ENCODE peak calls at places on chromosomes 12 and 14, in six cellular contexts. A, H, N, X, Q and F are unnamed samples.

GRCh38 chr12:14910090-14910915 is 24.6 kb upstream of the MGP start:
- DNase-seq in A (no peak), H (peak; percentile 19), N (no peak), X (no peak), Q (no peak), F (no peak)

GRCh38 chr12:50085615-50085928 is 430 bp downstream of the SMARCD1 start:
- DNase-seq in A (no peak), H (no peak), N (no peak), X (no peak), Q (peak; percentile 4), F (no peak)

GRCh38 chr12:89461649-89462612 is 62.7 kb downstream of the GALNT4 start:
- DNase-seq in A (peak; percentile 64), H (peak; percentile 82), N (peak; percentile 47), X (peak; percentile 44), Q (no peak), F (peak; percentile 36)

GRCh38 chr14:51806624-51807023 is 53.8 kb upstream of the GNG2 start:
- DNase-seq in A (no peak), H (no peak), N (no peak), X (no peak), Q (no peak), F (no peak)

GRCh38 chr12:26319511-26319910 is 124.1 kb downstream of the SSPN start:
- DNase-seq in A (no peak), H (peak; percentile 94), N (no peak), X (peak; percentile 9), Q (no peak), F (no peak)

GRCh38 chr14:91883770-91884169 is 16.4 kb upstream of the TC2N start:
- DNase-seq in A (no peak), H (no peak), N (no peak), X (no peak), Q (no peak), F (no peak)

GRCh38 chr14:52918486-52918885 is 32.4 kb downstream of the FERMT2 start:
- DNase-seq in A (peak; percentile 33), H (peak; percentile 81), N (no peak), X (no peak), Q (peak; percentile 62), F (no peak)

GRCh38 chr14:100294213-100294962 is 11.9 kb downstream of the SLC25A29 start:
- DNase-seq in A (no peak), H (no peak), N (peak; percentile 27), X (no peak), Q (peak; percentile 23), F (no peak)

GRCh38 chr12:3998968-3999792 is 126.0 kb upstream of the PARP11 start:
- DNase-seq in A (peak; percentile 40), H (no peak), N (no peak), X (peak; percentile 88), Q (no peak), F (no peak)

GRCh38 chr14:54784060-54784459 is 118.6 kb downstream of the GCH1 start:
- DNase-seq in A (no peak), H (no peak), N (no peak), X (no peak), Q (no peak), F (no peak)

GRCh38 chr12:95700316-95700785 is 90.2 kb downstream of the NTN4 start:
- DNase-seq in A (peak; percentile 33), H (peak; percentile 89), N (no peak), X (no peak), Q (peak; percentile 83), F (no peak)

GRCh38 chr12:69470189-69471094 is at the start of gene FRS2:
- DNase-seq in A (peak; percentile 90), H (peak; percentile 86), N (peak; percentile 93), X (peak; percentile 86), Q (peak; percentile 19), F (peak; percentile 97)

GRCh38 chr14:70121521-70121920 is 67.2 kb downstream of the SLC8A3 start:
- DNase-seq in A (no peak), H (no peak), N (no peak), X (no peak), Q (no peak), F (no peak)

GRCh38 chr12:120846721-120847120 is 57.4 kb downstream of the SPPL3 start:
- DNase-seq in A (no peak), H (peak; percentile 50), N (no peak), X (no peak), Q (no peak), F (no peak)

GRCh38 chr14:67487937-67488893 is at the start of gene TMEM229B:
- DNase-seq in A (no peak), H (no peak), N (no peak), X (no peak), Q (peak; percentile 94), F (no peak)

GRCh38 chr14:105118646-105119409 is 49.7 kb downstream of the JAG2 start:
- DNase-seq in A (no peak), H (no peak), N (no peak), X (no peak), Q (no peak), F (no peak)

GRCh38 chr12:13211859-13212664 is 15.5 kb downstream of the EMP1 start:
- DNase-seq in A (peak; percentile 78), H (peak; percentile 71), N (peak; percentile 62), X (peak; percentile 47), Q (no peak), F (peak; percentile 56)

GRCh38 chr12:75766263-75767160 is 255.1 kb upstream of the KRR1 start:
- DNase-seq in A (peak; percentile 92), H (peak; percentile 80), N (no peak), X (peak; percentile 97), Q (no peak), F (no peak)

GRCh38 chr12:52521175-52521574 is 981 bp upstream of the KRT5 start:
- DNase-seq in A (no peak), H (no peak), N (peak; percentile 6), X (no peak), Q (no peak), F (no peak)

GRCh38 chr12:958449-959123 is 9.1 kb upstream of the RAD52 start:
- DNase-seq in A (no peak), H (no peak), N (no peak), X (no peak), Q (peak; percentile 61), F (no peak)

GRCh38 chr14:64279719-64280668 is 14.2 kb downstream of the ESR2 start:
- DNase-seq in A (peak; percentile 17), H (peak; percentile 24), N (peak; percentile 78), X (no peak), Q (no peak), F (no peak)

GRCh38 chr14:56235388-56235787 is 117.2 kb downstream of the PELI2 start:
- DNase-seq in A (no peak), H (no peak), N (no peak), X (no peak), Q (no peak), F (no peak)

GRCh38 chr12:60689137-60689536 is 1093.3 kb downstream of the SLC16A7 start:
- DNase-seq in A (peak; percentile 3), H (no peak), N (peak; percentile 0), X (no peak), Q (no peak), F (no peak)

GRCh38 chr12:18479266-18479665 is 217.9 kb downstream of the PIK3C2G start:
- DNase-seq in A (no peak), H (no peak), N (no peak), X (no peak), Q (no peak), F (no peak)

GRCh38 chr14:33692762-33693161 is 258.1 kb downstream of the EGLN3 start:
- DNase-seq in A (no peak), H (peak; percentile 24), N (no peak), X (no peak), Q (no peak), F (no peak)

GRCh38 chr14:61712137-61712536 is 16.8 kb downstream of the HIF1A start:
- DNase-seq in A (no peak), H (no peak), N (no peak), X (no peak), Q (no peak), F (no peak)
- H3K4me1 ChIP-seq in A (peaks cover 80% of the 10 kb centered on the region), H (peaks cover 14% of the 10 kb centered on the region), N (no peaks in the 10 kb centered on the region), X (peaks cover 75% of the 10 kb centered on the region), Q (peaks cover 35% of the 10 kb centered on the region), F (peaks cover 21% of the 10 kb centered on the region)

DNA sequence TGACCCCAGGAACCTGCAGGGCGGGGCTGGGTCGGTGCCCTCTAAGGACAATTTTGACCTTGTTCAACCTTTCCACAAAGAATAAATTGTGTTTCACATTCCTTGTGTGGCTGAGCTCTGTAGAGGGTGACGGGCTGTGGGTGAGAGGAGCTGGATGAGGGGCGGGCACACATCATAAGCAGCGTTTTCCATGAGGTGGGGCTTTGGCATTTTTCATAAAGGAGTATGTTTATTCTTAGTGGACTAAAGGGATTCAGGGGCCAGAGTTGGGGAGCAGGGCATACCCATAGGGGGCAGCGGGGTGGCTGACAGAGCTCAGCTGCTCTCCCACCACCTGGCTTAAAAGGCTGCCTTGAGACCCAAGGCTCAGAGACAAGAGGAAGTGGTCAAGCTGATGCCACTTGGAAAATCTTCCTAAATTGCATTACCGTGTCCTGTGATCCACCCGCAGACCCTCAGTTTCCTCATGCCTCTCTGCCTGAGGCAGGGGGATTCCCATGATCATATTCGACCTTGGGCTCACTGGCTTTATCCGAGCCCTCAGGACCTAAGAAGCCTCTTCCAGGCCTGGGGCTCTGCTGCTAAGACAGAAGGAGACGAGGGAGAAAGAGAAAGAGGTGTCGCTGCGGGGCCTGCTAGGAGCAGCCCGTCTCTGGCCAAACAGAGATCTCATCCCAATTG is 11.4 kb downstream of the MMP14 start:
- DNase-seq in A (no peak), H (peak; percentile 84), N (no peak), X (no peak), Q (no peak), F (peak; percentile 57)
- TF ChIP-seq SMC3 in A (no peak), H (peak; percentile 2), N (no peak), X (no peak), Q (no peak), F (no peak)

GRCh38 chr14:44745371-44745770 is 216.4 kb downstream of the KLHL28 start:
- DNase-seq in A (no peak), H (no peak), N (no peak), X (no peak), Q (no peak), F (no peak)
- TF ChIP-seq USF2 in A (no peak), H (no peak), N (no peak), X (no peak), Q (no peak), F (no peak)

GRCh38 chr12:33670284-33670683 is 230.7 kb upstream of the SYT10 start:
- DNase-seq in A (no peak), H (no peak), N (no peak), X (no peak), Q (no peak), F (no peak)

GRCh38 chr12:33676866-33677265 is 237.2 kb upstream of the SYT10 start:
- DNase-seq in A (no peak), H (no peak), N (no peak), X (no peak), Q (no peak), F (no peak)

GRCh38 chr12:33671676-33672075 is 232.1 kb upstream of the SYT10 start:
- DNase-seq in A (no peak), H (no peak), N (no peak), X (no peak), Q (no peak), F (no peak)

GRCh38 chr12:33669349-33669748 is 229.7 kb upstream of the SYT10 start:
- DNase-seq in A (no peak), H (no peak), N (no peak), X (no peak), Q (no peak), F (no peak)

GRCh38 chr12:33672879-33673577 is 233.4 kb upstream of the SYT10 start:
- DNase-seq in A (no peak), H (no peak), N (no peak), X (no peak), Q (no peak), F (no peak)
- H3K4me1 ChIP-seq in A (no peaks in the 10 kb centered on the region), H (no peaks in the 10 kb centered on the region), N (peaks cover 2% of the 10 kb centered on the region), X (no peaks in the 10 kb centered on the region), Q (no peaks in the 10 kb centered on the region), F (no peaks in the 10 kb centered on the region)